ENCODE peak calls at places on chromosomes 6 and 20, in ten cellular contexts. B, C, U, D, T, O, F, Y, H and J are unnamed samples.

GRCh38 chr6:103139377-103139776 is 1720.3 kb downstream of the HACE1 start:
- DNase-seq in B (no peak), C (no peak), U (no peak), D (no peak), T (no peak), O (no peak), F (no peak), Y (no peak), H (no peak), J (no peak)

GRCh38 chr6:90249458-90249857 is 47.2 kb downstream of the BACH2 start:
- DNase-seq in B (no peak), C (no peak), U (no peak), D (no peak), T (no peak), O (no peak), F (no peak), Y (no peak), H (no peak), J (no peak)

GRCh38 chr6:157607317-157608109 is 215.5 kb upstream of the SNX9 start:
- DNase-seq in B (no peak), C (no peak), U (no peak), D (no peak), T (no peak), O (no peak), F (no peak), Y (no peak), H (no peak), J (no peak)

GRCh38 chr6:28982476-28983266 is 22.4 kb downstream of the ZNF311 start:
- DNase-seq in B (no peak), C (peak; percentile 80), U (no peak), D (no peak), T (peak; percentile 7), O (no peak), F (no peak), Y (peak; percentile 76), H (peak; percentile 43), J (peak; percentile 60)

GRCh38 chr6:152552616-152553209 is 84.4 kb downstream of the SYNE1 start:
- DNase-seq in B (no peak), C (peak; percentile 76), U (peak; percentile 65), D (peak; percentile 86), T (peak; percentile 71), O (peak; percentile 64), F (peak; percentile 71), Y (peak; percentile 68), H (peak; percentile 71), J (peak; percentile 38)

GRCh38 chr20:2932497-2932896 is 59.2 kb downstream of the PTPRA start:
- DNase-seq in B (no peak), C (no peak), U (no peak), D (no peak), T (no peak), O (no peak), F (no peak), Y (no peak), H (no peak), J (no peak)

GRCh38 chr6:7241709-7242645 is 71.0 kb downstream of the SSR1 start:
- DNase-seq in B (no peak), C (peak; percentile 20), U (no peak), D (no peak), T (no peak), O (no peak), F (no peak), Y (peak; percentile 41), H (no peak), J (no peak)

GRCh38 chr20:63736893-63737689 is 627 bp downstream of the LIME1 start:
- DNase-seq in B (peak; percentile 76), C (no peak), U (no peak), D (peak; percentile 86), T (no peak), O (no peak), F (peak; percentile 60), Y (no peak), H (peak; percentile 18), J (no peak)

GRCh38 chr6:53264915-53265615 is 83.7 kb downstream of the ELOVL5 start:
- DNase-seq in B (no peak), C (no peak), U (no peak), D (no peak), T (no peak), O (no peak), F (no peak), Y (no peak), H (no peak), J (no peak)

GRCh38 chr6:158050107-158050735 is 68.6 kb downstream of the SYNJ2 start:
- DNase-seq in B (no peak), C (no peak), U (no peak), D (peak; percentile 40), T (no peak), O (no peak), F (peak; percentile 25), Y (no peak), H (no peak), J (no peak)

GRCh38 chr6:35048631-35049083 is 92.5 kb downstream of the TCP11 start:
- DNase-seq in B (no peak), C (peak; percentile 79), U (peak; percentile 44), D (peak; percentile 88), T (peak; percentile 55), O (peak; percentile 81), F (peak; percentile 67), Y (peak; percentile 98), H (no peak), J (peak; percentile 87)

DNA sequence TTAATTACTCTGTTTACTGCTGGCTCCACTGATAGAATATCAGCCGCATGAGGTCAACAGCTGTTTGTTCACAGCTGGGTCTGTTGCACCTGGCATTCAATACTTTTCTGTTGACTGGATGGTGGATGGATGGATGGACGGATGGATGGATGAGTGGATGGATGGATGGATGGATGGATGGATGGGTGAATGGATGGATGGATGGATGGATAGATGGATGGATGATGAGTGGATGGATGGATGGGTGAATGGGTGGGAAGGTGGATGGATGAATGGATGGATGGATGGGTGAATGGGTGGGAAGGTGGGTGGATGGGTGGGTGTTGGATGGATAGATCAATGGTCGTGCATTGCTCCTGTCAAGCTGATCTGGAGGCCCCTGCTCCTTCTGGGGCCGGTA is 422.2 kb upstream of the SULF2 start:
- DNase-seq in B (no peak), C (no peak), U (no peak), D (no peak), T (no peak), O (no peak), F (no peak), Y (no peak), H (no peak), J (no peak)
- H3K4me3 ChIP-seq in B (no peak overlapping the region), C (no peak overlapping the region), U (no peak overlapping the region), D (no peak overlapping the region), T (no peak overlapping the region), O (no peak overlapping the region), F (no peak overlapping the region), Y (no peak overlapping the region), H (no peak overlapping the region), J (no peak overlapping the region)

GRCh38 chr6:106199998-106200397 is 113.9 kb downstream of the PRDM1 start:
- DNase-seq in B (no peak), C (peak; percentile 89), U (no peak), D (no peak), T (no peak), O (no peak), F (no peak), Y (peak; percentile 62), H (no peak), J (no peak)

GRCh38 chr6:106199331-106199730 is 113.2 kb downstream of the PRDM1 start:
- DNase-seq in B (no peak), C (no peak), U (no peak), D (no peak), T (no peak), O (no peak), F (no peak), Y (peak; percentile 33), H (no peak), J (no peak)

GRCh38 chr6:106206905-106207304 is 118.7 kb downstream of the ATG5 start:
- DNase-seq in B (no peak), C (no peak), U (no peak), D (no peak), T (no peak), O (no peak), F (no peak), Y (no peak), H (no peak), J (no peak)

GRCh38 chr6:106204961-106205360 is 118.8 kb downstream of the PRDM1 start:
- DNase-seq in B (no peak), C (no peak), U (no peak), D (no peak), T (no peak), O (no peak), F (no peak), Y (no peak), H (no peak), J (no peak)
- H3K4me3 ChIP-seq in B (no peak overlapping the region), C (no peak overlapping the region), U (no peak overlapping the region), D (no peak overlapping the region), T (no peak overlapping the region), O (no peak overlapping the region), F (no peak overlapping the region), Y (no peak overlapping the region), H (no peak overlapping the region), J (no peak overlapping the region)

DNA sequence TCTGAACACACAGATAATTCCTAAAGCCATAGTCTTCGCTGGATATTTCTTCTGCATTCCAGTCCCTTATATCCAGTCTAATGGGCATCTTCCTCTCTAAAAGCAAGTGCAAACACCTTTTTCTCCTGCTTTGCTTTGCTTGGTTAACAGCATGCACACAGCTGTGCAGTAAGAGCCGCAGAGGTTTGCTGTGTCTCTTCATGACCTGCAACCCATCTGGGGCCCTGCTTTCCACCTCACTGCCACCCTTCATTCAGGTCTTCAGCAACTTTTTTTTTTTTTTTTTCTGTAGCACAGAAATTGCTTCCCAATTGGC is 14.4 kb downstream of the NEDD9 start:
- DNase-seq in B (no peak), C (no peak), U (no peak), D (no peak), T (no peak), O (no peak), F (no peak), Y (no peak), H (no peak), J (no peak)
- H3K4me3 ChIP-seq in B (no peak overlapping the region), C (no peak overlapping the region), U (no peak overlapping the region), D (no peak overlapping the region), T (no peak overlapping the region), O (no peak overlapping the region), F (no peak overlapping the region), Y (no peak overlapping the region), H (no peak overlapping the region), J (no peak overlapping the region)

GRCh38 chr6:125124250-125124777 is 29.3 kb upstream of the TPD52L1 start:
- DNase-seq in B (no peak), C (peak; percentile 24), U (no peak), D (no peak), T (no peak), O (no peak), F (no peak), Y (no peak), H (no peak), J (no peak)
- H3K4me3 ChIP-seq in B (no peak overlapping the region), C (no peak overlapping the region), U (no peak overlapping the region), D (no peak overlapping the region), T (no peak overlapping the region), O (no peak overlapping the region), F (no peak overlapping the region), Y (no peak overlapping the region), H (no peak overlapping the region), J (no peak overlapping the region)